ENCODE peak calls at places on chromosomes 1 and 21, in ten cellular contexts. J is tibial nerve; C is ovary; X is lower lobe of right lung; I is IMR-90; B is colonic mucosa; S is psoas muscle; W is pancreas; E is stomach; L is CD8-positive, alpha-beta T cell. A is an unnamed sample.

GRCh38 chr1:147804942-147805723 is 44.7 kb upstream of the GJA5 start:
- DNase-seq in L (no peak), W (no peak), B (no peak), X (no peak), J (no peak), S (no peak), E (no peak), I (no peak), C (no peak), A (no peak)

GRCh38 chr1:38132681-38133080 is 86.1 kb upstream of the POU3F1 start:
- DNase-seq in B (no peak), I (no peak), E (no peak), C (no peak), X (no peak), L (no peak), S (no peak), W (no peak), J (no peak), A (no peak)

GRCh38 chr1:1020415-1021009 is 592 bp downstream of the AGRN start:
- DNase-seq in J (no peak), E (no peak), L (no peak), I (no peak), W (no peak), C (no peak), B (no peak), X (no peak), S (no peak), A (no peak)

GRCh38 chr1:80675469-80675868 is 1125.3 kb upstream of the ADGRL2 start:
- DNase-seq in B (no peak), J (no peak), X (no peak), L (no peak), W (no peak), E (no peak), S (no peak), C (no peak), I (no peak), A (no peak)

GRCh38 chr1:232610187-232610901 is 19.6 kb downstream of the SIPA1L2 start:
- DNase-seq in E (no peak), S (no peak), J (no peak), L (no peak), I (no peak), W (no peak), C (no peak), B (no peak), X (no peak), A (no peak)

GRCh38 chr21:35565204-35565611 is 495.1 kb downstream of the SETD4 start:
- DNase-seq in E (peak; percentile 40), L (no peak), S (peak; percentile 52), I (peak; percentile 95), J (peak; percentile 21), B (no peak), X (no peak), W (peak; percentile 47), C (no peak), A (no peak)

GRCh38 chr1:27689423-27690173 is 17.6 kb upstream of the IFI6 start:
- DNase-seq in S (no peak), I (peak; percentile 57), E (no peak), C (no peak), W (no peak), L (no peak), X (no peak), J (no peak), B (no peak), A (no peak)

GRCh38 chr1:30535595-30536325 is 187.6 kb downstream of the MATN1 start:
- DNase-seq in S (no peak), E (no peak), X (no peak), C (no peak), B (no peak), J (no peak), I (no peak), L (no peak), W (no peak), A (peak; percentile 62)

GRCh38 chr1:212461916-212462660 is 29.4 kb downstream of the NENF start:
- DNase-seq in I (no peak), X (no peak), L (no peak), S (no peak), B (no peak), C (no peak), W (no peak), J (no peak), E (no peak), A (no peak)

GRCh38 chr1:119787776-119788175 is 19.1 kb upstream of the HMGCS2 start:
- DNase-seq in W (no peak), S (no peak), X (no peak), I (peak; percentile 63), L (no peak), B (no peak), J (no peak), C (no peak), E (no peak), A (no peak)

GRCh38 chr1:170096806-170097340 is 22.4 kb upstream of the KIFAP3 start:
- DNase-seq in E (no peak), C (no peak), I (no peak), J (no peak), X (no peak), W (no peak), B (no peak), L (no peak), S (no peak), A (no peak)

GRCh38 chr1:214694769-214695168 is 91.8 kb downstream of the CENPF start:
- DNase-seq in L (no peak), C (no peak), B (no peak), E (no peak), J (no peak), S (no peak), X (no peak), W (no peak), I (no peak), A (no peak)

DNA sequence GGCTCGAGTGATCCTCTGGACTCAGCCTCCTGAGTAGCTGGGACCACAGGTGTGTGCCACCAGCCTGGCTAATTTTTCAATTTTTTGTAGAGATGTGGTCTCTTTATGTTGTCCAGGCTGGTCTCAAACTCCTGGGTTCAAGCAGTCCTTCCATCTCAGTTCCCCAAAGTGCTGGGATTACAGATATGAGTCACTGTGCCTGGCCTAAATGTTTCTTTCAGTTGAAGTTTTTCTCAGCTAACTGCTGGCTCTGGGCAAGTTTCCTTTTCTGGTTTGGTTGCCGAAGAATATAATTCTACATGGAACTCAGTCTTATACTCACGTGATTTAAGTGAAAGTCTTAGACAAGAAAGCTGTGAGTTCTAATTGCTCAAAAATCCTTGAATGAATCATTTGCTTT is 57.0 kb downstream of the SASS6 start:
- DNase-seq in L (no peak), E (no peak), C (no peak), S (no peak), X (no peak), I (peak; percentile 26), J (no peak), B (no peak), W (no peak), A (no peak)
- H3K27ac ChIP-seq in L (no peak overlapping the region), E (peak overlapping the region; percentile 25), C (no peak overlapping the region), S (no peak overlapping the region), X (no peak overlapping the region), I (no peak overlapping the region), J (no peak overlapping the region), B (no peak overlapping the region), W (no peak overlapping the region), A (peak overlapping the region; percentile 7)

GRCh38 chr1:86507935-86508582 is 38.8 kb upstream of the CLCA4 start:
- DNase-seq in X (no peak), S (no peak), C (no peak), B (no peak), I (peak; percentile 38), J (no peak), E (no peak), W (no peak), L (no peak), A (no peak)
- TF ChIP-seq CTCF in X (peak; percentile 58), S (peak; percentile 34), C (no peak), B (peak; percentile 45), I (peak; percentile 41), J (peak; percentile 51), E (peak; percentile 11), W (no peak), L (peak; percentile 52), A (no peak)

GRCh38 chr1:234170067-234170466 is 203.2 kb upstream of the COA6 start:
- DNase-seq in W (no peak), J (no peak), B (no peak), I (no peak), E (no peak), C (no peak), L (no peak), S (no peak), X (no peak), A (peak; percentile 33)
- H3K27ac ChIP-seq in W (no peak overlapping the region), J (no peak overlapping the region), B (no peak overlapping the region), I (no peak overlapping the region), E (no peak overlapping the region), C (no peak overlapping the region), L (no peak overlapping the region), S (no peak overlapping the region), X (no peak overlapping the region), A (no peak overlapping the region)

GRCh38 chr1:162872981-162873380 is 12.0 kb upstream of the CCDC190 start:
- DNase-seq in I (no peak), J (no peak), S (no peak), L (no peak), X (no peak), W (no peak), E (no peak), C (no peak), B (no peak), A (no peak)

GRCh38 chr1:162876751-162877150 is 15.8 kb upstream of the CCDC190 start:
- DNase-seq in B (no peak), L (no peak), J (no peak), E (no peak), W (no peak), X (no peak), S (no peak), I (no peak), C (no peak), A (no peak)

GRCh38 chr1:162877412-162877811 is 16.4 kb upstream of the CCDC190 start:
- DNase-seq in I (no peak), S (no peak), C (no peak), L (no peak), E (no peak), B (no peak), W (no peak), X (no peak), J (no peak), A (no peak)

GRCh38 chr1:162878000-162878596 is 17.1 kb upstream of the CCDC190 start:
- DNase-seq in B (peak; percentile 51), L (no peak), E (peak; percentile 74), X (no peak), C (no peak), I (peak; percentile 80), S (peak; percentile 33), J (peak; percentile 70), W (no peak), A (no peak)

DNA sequence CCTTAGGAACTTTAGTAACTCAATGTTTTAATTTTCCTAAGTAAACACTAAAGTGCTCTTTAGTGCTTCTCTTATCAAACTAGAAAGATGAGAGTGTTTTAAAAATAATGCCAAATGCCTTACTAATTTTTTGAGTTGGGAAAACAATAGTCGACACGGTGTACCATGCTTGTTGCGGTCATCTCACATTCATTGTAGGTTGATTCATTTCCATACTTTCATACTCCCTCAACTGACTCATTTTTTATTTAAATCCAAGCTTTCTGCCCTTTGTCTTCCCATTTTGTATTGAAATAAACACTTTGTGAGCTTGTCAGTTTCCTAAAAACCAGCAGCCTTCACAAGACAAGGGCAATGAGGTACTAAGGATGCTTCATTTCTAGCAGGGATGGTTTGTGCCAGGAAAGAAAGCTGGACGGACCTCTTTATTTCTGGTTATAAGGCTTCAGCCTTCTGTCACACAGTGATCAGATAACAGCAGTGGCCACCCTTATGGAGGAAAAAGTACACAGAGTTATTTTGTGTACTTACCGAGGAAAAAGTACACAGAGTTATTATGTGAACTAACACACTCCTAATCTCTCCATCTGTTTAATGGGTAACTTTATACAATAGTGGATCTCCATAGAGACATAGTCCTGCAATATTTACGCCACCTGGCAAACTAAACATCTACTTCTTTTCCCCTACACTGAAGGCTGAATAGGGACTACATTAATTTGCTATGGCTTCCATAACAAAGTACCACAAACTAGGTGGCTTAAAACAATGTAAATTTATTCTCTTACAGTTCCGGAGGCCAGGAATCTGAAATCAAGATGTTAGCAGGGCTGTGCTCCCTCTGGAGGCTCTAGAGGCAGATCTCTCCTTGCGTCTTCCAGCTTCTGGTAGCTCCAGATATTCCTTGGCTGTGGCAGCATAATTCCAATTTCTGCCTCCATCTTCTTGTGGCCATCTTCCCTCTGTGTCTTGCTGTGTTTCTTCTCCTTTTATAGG is 13.0 kb upstream of the CCDC190 start:
- DNase-seq in C (no peak), S (no peak), W (no peak), L (no peak), X (no peak), J (no peak), I (peak; percentile 85), E (no peak), B (no peak), A (no peak)
- TF ChIP-seq CTCF in C (no peak), S (no peak), W (no peak), L (no peak), X (no peak), J (no peak), I (peak; percentile 36), E (no peak), B (no peak), A (no peak)

A was measured in coronary artery.